ENCODE peak calls at places on chromosome 1, in seven cellular contexts. C is IMR-90, M is HepG2, L is GM12878, U is A549, Q is K562, T is H1. B is an unnamed sample.

GRCh38 chr1:41713557-41714327 is 205.0 kb downstream of the HIVEP3 start:
- DNase-seq in U (peak; percentile 17), Q (no peak), C (peak; percentile 92), T (peak; percentile 31), L (no peak), M (no peak), B (peak; percentile 74)

GRCh38 chr1:238673561-238673960 is 712.8 kb upstream of the CHRM3 start:
- DNase-seq in U (no peak), L (no peak), C (no peak), Q (no peak), T (no peak), M (no peak), B (no peak)

GRCh38 chr1:44315521-44315920 is 39.5 kb downstream of the ERI3 start:
- DNase-seq in U (no peak), L (no peak), T (no peak), Q (no peak), M (no peak), C (no peak), B (no peak)

GRCh38 chr1:100629391-100629790 is 90.2 kb upstream of the VCAM1 start:
- DNase-seq in T (no peak), Q (no peak), C (no peak), M (no peak), U (no peak), L (no peak), B (no peak)

GRCh38 chr1:41361495-41362356 is 492 bp downstream of the FOXO6 start:
- DNase-seq in T (no peak), L (no peak), C (no peak), U (no peak), Q (peak; percentile 70), M (no peak), B (peak; percentile 75)

GRCh38 chr1:32100359-32100758 is 7.5 kb upstream of the KPNA6 start:
- DNase-seq in C (no peak), M (no peak), L (no peak), Q (no peak), T (no peak), U (no peak), B (no peak)

GRCh38 chr1:236139495-236139894 is 2.8 kb upstream of the GPR137B start:
- DNase-seq in T (no peak), C (no peak), M (no peak), U (no peak), Q (no peak), L (no peak), B (no peak)

GRCh38 chr1:160101037-160101716 is 2.8 kb upstream of the IGSF8 start:
- DNase-seq in M (peak; percentile 81), U (peak; percentile 73), L (no peak), T (peak; percentile 73), Q (peak; percentile 89), C (peak; percentile 62), B (peak; percentile 86)

GRCh38 chr1:83775977-83776603 is 222.8 kb downstream of the TTLL7 start:
- DNase-seq in M (no peak), U (no peak), L (no peak), Q (no peak), T (no peak), C (no peak), B (no peak)

GRCh38 chr1:61098333-61098732 is 16.0 kb downstream of the NFIA start:
- DNase-seq in U (no peak), M (no peak), C (no peak), L (no peak), T (no peak), Q (no peak), B (no peak)

GRCh38 chr1:3032970-3033794 is 11.9 kb downstream of the ACTRT2 start:
- DNase-seq in T (no peak), Q (no peak), C (no peak), U (no peak), M (no peak), L (no peak), B (no peak)

GRCh38 chr1:9416918-9417500 is 122.3 kb upstream of the SLC25A33 start:
- DNase-seq in M (no peak), U (no peak), L (no peak), C (no peak), T (no peak), Q (no peak), B (no peak)

GRCh38 chr1:109239580-109240068 is 9.7 kb upstream of the CELSR2 start:
- DNase-seq in U (peak; percentile 55), Q (peak; percentile 72), T (peak; percentile 65), M (peak; percentile 66), L (no peak), C (peak; percentile 46), B (peak; percentile 55)

GRCh38 chr1:9473032-9473792 is 66.1 kb upstream of the SLC25A33 start:
- DNase-seq in L (no peak), C (peak; percentile 95), U (peak; percentile 79), M (no peak), T (no peak), Q (peak; percentile 51), B (peak; percentile 31)

GRCh38 chr1:205497351-205497750 is 7.1 kb upstream of the CDK18 start:
- DNase-seq in Q (no peak), T (no peak), M (no peak), C (no peak), U (no peak), L (no peak), B (no peak)

GRCh38 chr1:28173980-28174297 is 2.6 kb downstream of the PTAFR start:
- DNase-seq in U (no peak), C (peak; percentile 67), M (no peak), L (no peak), Q (no peak), T (no peak), B (peak; percentile 87)

GRCh38 chr1:145891143-145891542 is 5.5 kb upstream of the ANKRD35 start:
- DNase-seq in L (no peak), Q (no peak), C (peak; percentile 17), M (peak; percentile 36), T (no peak), U (no peak), B (no peak)

GRCh38 chr1:195886000-195886399 is 722.2 kb downstream of the KCNT2 start:
- DNase-seq in L (no peak), Q (no peak), U (no peak), T (no peak), C (no peak), M (no peak), B (no peak)

GRCh38 chr1:183600136-183600535 is 9.9 kb upstream of the NCF2 start:
- DNase-seq in M (no peak), C (peak; percentile 92), U (peak; percentile 58), Q (no peak), L (no peak), T (no peak), B (no peak)

GRCh38 chr1:23422313-23422877 is 2.2 kb downstream of the TCEA3 start:
- DNase-seq in Q (peak; percentile 77), T (no peak), C (peak; percentile 82), U (no peak), M (no peak), L (no peak), B (peak; percentile 73)

GRCh38 chr1:36530261-36530660 is 47.5 kb upstream of the CSF3R start:
- DNase-seq in Q (no peak), T (no peak), M (no peak), C (no peak), U (no peak), L (no peak), B (no peak)

DNA sequence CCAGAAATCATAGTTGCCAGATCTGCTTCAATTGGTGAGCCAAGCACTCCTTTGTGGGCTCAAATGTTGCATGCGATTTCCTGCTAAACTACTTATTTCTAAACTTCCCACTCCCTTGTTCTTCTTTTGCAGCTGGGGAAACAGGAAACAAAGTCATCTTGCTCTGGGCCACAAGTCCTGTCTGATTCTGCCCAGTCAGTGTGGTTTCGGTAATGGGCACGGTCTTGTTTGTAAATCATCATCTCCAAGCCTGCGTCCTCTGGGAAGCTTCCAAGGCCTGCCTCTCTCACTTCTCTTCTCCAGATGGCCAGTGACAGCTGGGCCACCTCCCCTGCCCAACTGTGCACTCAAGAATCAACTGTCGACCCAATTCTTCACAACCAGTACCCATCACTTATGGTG is 4.4 kb downstream of the S100A8 start:
- DNase-seq in C (no peak), U (no peak), Q (no peak), L (no peak), T (no peak), M (no peak), B (no peak)
- TF ChIP-seq RFX5 in C (no peak), U (no peak), Q (no peak), L (no peak), T (no peak), M (no peak), B (no peak)

GRCh38 chr1:201282931-201283829 is at the start of gene PKP1:
- DNase-seq in T (no peak), C (peak; percentile 10), U (no peak), Q (no peak), M (no peak), L (no peak), B (no peak)
- TF ChIP-seq RFX5 in T (no peak), C (no peak), U (no peak), Q (no peak), M (no peak), L (no peak), B (no peak)

DNA sequence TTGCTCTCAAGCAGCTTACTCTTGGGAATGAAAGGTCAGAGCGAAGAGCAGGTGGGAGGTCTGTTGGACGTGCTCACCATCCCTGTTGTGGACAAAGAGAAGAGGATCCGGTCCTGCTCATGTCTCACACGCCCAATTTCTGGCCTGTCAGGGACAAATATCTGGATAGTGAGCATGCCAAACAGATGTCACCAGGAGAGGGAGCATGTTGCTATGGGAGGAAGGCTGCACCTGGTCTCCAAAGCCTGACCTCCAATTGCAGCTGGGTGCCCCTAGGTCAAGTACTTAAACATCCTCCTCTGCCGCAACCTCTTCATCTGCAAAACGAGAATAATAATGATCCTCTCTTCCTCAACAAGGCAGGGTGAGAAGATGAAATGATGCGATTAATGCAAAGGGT is 53.4 kb downstream of the DMRTA2 start:
- DNase-seq in U (peak; percentile 31), Q (no peak), T (no peak), C (no peak), M (peak; percentile 15), L (no peak), B (no peak)
- TF ChIP-seq RFX5 in U (no peak), Q (no peak), T (no peak), C (no peak), M (no peak), L (no peak), B (no peak)

DNA sequence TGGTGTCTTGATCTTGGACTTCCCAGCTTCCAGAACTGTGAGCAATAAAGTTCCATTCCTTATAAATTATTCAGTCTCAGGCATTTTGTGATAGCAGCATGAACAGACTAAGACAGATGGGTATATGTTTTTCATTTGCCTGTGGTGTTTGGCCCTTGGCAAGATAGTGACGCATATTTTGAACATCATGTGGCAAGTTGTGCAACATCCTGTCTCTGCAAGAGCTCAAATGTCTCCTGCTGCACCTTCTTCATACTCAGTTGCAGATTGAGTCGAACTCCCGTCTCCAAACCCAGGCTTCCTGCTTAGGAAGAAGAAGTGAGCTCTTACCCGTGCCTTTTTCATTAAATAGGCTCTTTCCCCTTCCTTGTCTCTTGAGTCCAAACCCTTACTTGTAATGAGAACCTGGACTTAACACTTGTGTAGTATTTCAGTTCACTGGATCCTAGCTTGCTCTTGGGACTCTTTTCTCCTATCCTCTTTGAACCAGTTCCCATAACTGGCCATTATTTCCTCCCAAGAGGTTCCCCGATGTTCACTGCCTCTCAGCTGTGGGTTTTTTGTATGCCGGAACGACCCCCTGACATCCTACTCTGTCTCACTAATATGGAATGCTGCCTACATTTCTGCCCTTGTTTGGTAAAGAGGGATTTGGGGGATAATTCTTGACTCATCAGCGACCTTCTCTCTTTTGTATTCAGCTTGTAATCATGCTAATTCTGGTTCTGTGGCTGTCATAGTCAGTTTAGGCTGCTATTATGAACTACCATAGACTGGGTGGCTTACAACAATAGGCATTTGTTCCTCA is 125.0 kb upstream of the KCNK2 start:
- DNase-seq in U (peak; percentile 57), Q (no peak), T (no peak), L (no peak), M (no peak), C (peak; percentile 100), B (no peak)
- TF ChIP-seq RFX5 in U (no peak), Q (no peak), T (no peak), L (no peak), M (no peak), C (no peak), B (no peak)

B was measured in SK-N-SH.